ENCODE peak calls at places on chromosomes 3 and 15, in four cellular contexts. P is ELR, A is mesothelial cell of epicardium, E is chondrocyte. S is an unnamed sample.

GRCh38 chr15:62059108-62059817 is 984 bp downstream of the VPS13C start:
- DNase-seq in E (no peak), P (peak), A (no peak), S (no peak)

GRCh38 chr15:85443593-85444328 is 63.4 kb downstream of the AKAP13 start:
- DNase-seq in P (peak), A (no peak), E (no peak), S (peak)

GRCh38 chr15:64224508-64224907 is 61.7 kb upstream of the PPIB start:
- DNase-seq in A (no peak), P (no peak), E (no peak), S (no peak)

GRCh38 chr3:176971613-176972174 is 225.6 kb downstream of the TBL1XR1 start:
- DNase-seq in P (no peak), A (no peak), E (no peak), S (no peak)

GRCh38 chr15:57421110-57421509 is 44.8 kb downstream of the CGNL1 start:
- DNase-seq in E (no peak), A (no peak), P (no peak), S (no peak)

GRCh38 chr3:150544040-150544439 is 2.3 kb downstream of the SERP1 start:
- DNase-seq in A (no peak), P (peak), E (no peak), S (no peak)

GRCh38 chr15:96352594-96353377 is 22.3 kb downstream of the NR2F2 start:
- DNase-seq in A (no peak), P (peak), E (no peak), S (no peak)

GRCh38 chr3:131283862-131284261 is 97.7 kb upstream of the NUDT16 start:
- DNase-seq in A (no peak), E (no peak), P (no peak), S (no peak)

GRCh38 chr3:130906374-130906995 is 12.6 kb downstream of the ATP2C1 start:
- DNase-seq in P (peak), E (no peak), A (no peak), S (no peak)

GRCh38 chr3:30511524-30512278 is 94.7 kb upstream of the TGFBR2 start:
- DNase-seq in P (peak), E (no peak), A (no peak), S (no peak)

GRCh38 chr3:44984335-44984734 is 8.3 kb downstream of the EXOSC7 start:
- DNase-seq in E (no peak), A (no peak), P (no peak), S (no peak)

GRCh38 chr3:3714572-3714971 is 84.7 kb upstream of the LRRN1 start:
- DNase-seq in P (no peak), A (no peak), E (no peak), S (no peak)

GRCh38 chr15:94023520-94023919 is 207.8 kb upstream of the MCTP2 start:
- DNase-seq in E (no peak), A (no peak), P (no peak), S (no peak)

GRCh38 chr15:81410318-81410753 is 36.3 kb upstream of the TMC3 start:
- DNase-seq in P (peak), E (no peak), A (no peak), S (no peak)

GRCh38 chr3:97232635-97233034 is 418.2 kb downstream of the EPHA6 start:
- DNase-seq in P (no peak), E (no peak), A (peak), S (no peak)

GRCh38 chr3:23600178-23600577 is 205.6 kb upstream of the UBE2E1 start:
- DNase-seq in E (no peak), A (no peak), P (peak), S (no peak)

GRCh38 chr15:101276501-101277037 is 716 bp downstream of the SELENOS start:
- DNase-seq in E (no peak), A (no peak), P (peak), S (no peak)

GRCh38 chr3:24583004-24583403 is 88.4 kb upstream of the THRB start:
- DNase-seq in E (no peak), A (no peak), P (peak), S (no peak)

GRCh38 chr15:98085003-98085639 is 124.6 kb downstream of the ARRDC4 start:
- DNase-seq in A (no peak), P (peak), E (no peak), S (no peak)

GRCh38 chr3:81666502-81667121 is 94.8 kb downstream of the GBE1 start:
- DNase-seq in A (no peak), E (no peak), P (peak), S (no peak)

GRCh38 chr15:81107889-81108288 is 26.2 kb upstream of the CFAP161 start:
- DNase-seq in P (no peak), A (no peak), E (no peak), S (no peak)

GRCh38 chr3:134364061-134364935 is 9.9 kb downstream of the AMOTL2 start:
- DNase-seq in E (peak), P (peak), A (peak), S (peak)

GRCh38 chr3:168671091-168671490 is 575.4 kb upstream of the GOLIM4 start:
- DNase-seq in A (no peak), P (no peak), E (no peak), S (no peak)

GRCh38 chr15:84604804-84605203 is 4.0 kb downstream of the ZSCAN2 start:
- DNase-seq in E (no peak), P (peak), A (no peak), S (no peak)

GRCh38 chr3:55487376-55488241 is 503 bp upstream of the WNT5A start:
- DNase-seq in E (no peak), P (peak), A (peak), S (no peak)

GRCh38 chr15:37585966-37586656 is 348.3 kb upstream of the TMCO5A start:
- DNase-seq in P (peak), A (no peak), E (no peak), S (no peak)

GRCh38 chr3:191329654-191330308 is 545 bp downstream of the UTS2B start:
- DNase-seq in P (peak), A (peak), E (no peak), S (peak)

GRCh38 chr3:71511037-71511436 is 72.5 kb downstream of the FOXP1 start:
- DNase-seq in E (no peak), A (no peak), P (peak), S (no peak)

GRCh38 chr3:117407317-117407716 is 697.7 kb downstream of the TUSC7 start:
- DNase-seq in P (peak), A (no peak), E (no peak), S (no peak)

GRCh38 chr3:30084971-30085403 is 521.4 kb upstream of the TGFBR2 start:
- DNase-seq in A (no peak), E (no peak), P (no peak), S (no peak)

GRCh38 chr15:74826911-74827310 is 484 bp downstream of the CPLX3 start:
- DNase-seq in E (no peak), P (no peak), A (no peak), S (no peak)